ENCODE peak calls at places on chromosomes 5 and 9, in ten cellular contexts. Q is caudate nucleus, N is left lung, T is fibroblast of lung, M is neuronal stem cell, X is AG04450, R is Karpas-422, H is upper lobe of right lung, O is pancreas, G is GM23248. Z is an unnamed sample.

GRCh38 chr9:133701321-133701980 is 36.7 kb downstream of the SARDH start:
- DNase-seq in Q (no peak), N (peak; percentile 52), T (no peak), M (no peak), X (no peak), R (no peak), H (peak; percentile 62), O (peak; percentile 5), G (peak; percentile 43), Z (peak; percentile 45)

GRCh38 chr9:18348086-18348485 is 125.9 kb upstream of the ADAMTSL1 start:
- DNase-seq in Q (no peak), N (no peak), T (no peak), M (no peak), X (no peak), R (no peak), H (no peak), O (no peak), G (no peak), Z (no peak)

GRCh38 chr5:133407277-133407632 is 205.1 kb downstream of the FSTL4 start:
- DNase-seq in Q (no peak), N (no peak), T (no peak), M (no peak), X (no peak), R (no peak), H (no peak), O (no peak), G (no peak), Z (no peak)

GRCh38 chr5:125457617-125458016 is 711.2 kb upstream of the ZNF608 start:
- DNase-seq in Q (no peak), N (no peak), T (no peak), M (no peak), X (no peak), R (no peak), H (no peak), O (no peak), G (no peak), Z (no peak)

GRCh38 chr9:133733074-133733408 is 5.1 kb downstream of the SARDH start:
- DNase-seq in Q (no peak), N (no peak), T (no peak), M (no peak), X (no peak), R (no peak), H (no peak), O (no peak), G (peak; percentile 21), Z (no peak)

GRCh38 chr9:89550516-89550915 is 52.6 kb upstream of the SEMA4D start:
- DNase-seq in Q (no peak), N (no peak), T (no peak), M (no peak), X (no peak), R (no peak), H (no peak), O (no peak), G (no peak), Z (no peak)

GRCh38 chr5:4640793-4641192 is 499.3 kb upstream of the ADAMTS16 start:
- DNase-seq in Q (no peak), N (no peak), T (no peak), M (peak; percentile 21), X (no peak), R (no peak), H (no peak), O (no peak), G (peak; percentile 4), Z (no peak)

GRCh38 chr5:87787640-87788039 is 374.9 kb upstream of the CCNH start:
- DNase-seq in Q (no peak), N (no peak), T (no peak), M (peak; percentile 36), X (no peak), R (peak; percentile 31), H (no peak), O (no peak), G (no peak), Z (no peak)

GRCh38 chr5:174553556-174553955 is 170.8 kb upstream of the MSX2 start:
- DNase-seq in Q (no peak), N (peak; percentile 37), T (no peak), M (no peak), X (no peak), R (no peak), H (no peak), O (no peak), G (no peak), Z (no peak)

GRCh38 chr9:21326526-21327139 is 8.6 kb downstream of the KLHL9 start:
- DNase-seq in Q (no peak), N (no peak), T (peak; percentile 59), M (peak; percentile 35), X (no peak), R (peak; percentile 82), H (no peak), O (no peak), G (peak; percentile 72), Z (no peak)

GRCh38 chr5:57684299-57684702 is 201.7 kb upstream of the ACTBL2 start:
- DNase-seq in Q (no peak), N (no peak), T (no peak), M (no peak), X (no peak), R (no peak), H (no peak), O (no peak), G (no peak), Z (no peak)

GRCh38 chr5:59264641-59265245 is 628.8 kb downstream of the PDE4D start:
- DNase-seq in Q (no peak), N (no peak), T (no peak), M (no peak), X (no peak), R (no peak), H (no peak), O (no peak), G (no peak), Z (no peak)

GRCh38 chr5:168317521-168318147 is 26.2 kb downstream of the WWC1 start:
- DNase-seq in Q (no peak), N (no peak), T (peak; percentile 98), M (no peak), X (peak; percentile 96), R (no peak), H (no peak), O (no peak), G (peak; percentile 87), Z (no peak)

DNA sequence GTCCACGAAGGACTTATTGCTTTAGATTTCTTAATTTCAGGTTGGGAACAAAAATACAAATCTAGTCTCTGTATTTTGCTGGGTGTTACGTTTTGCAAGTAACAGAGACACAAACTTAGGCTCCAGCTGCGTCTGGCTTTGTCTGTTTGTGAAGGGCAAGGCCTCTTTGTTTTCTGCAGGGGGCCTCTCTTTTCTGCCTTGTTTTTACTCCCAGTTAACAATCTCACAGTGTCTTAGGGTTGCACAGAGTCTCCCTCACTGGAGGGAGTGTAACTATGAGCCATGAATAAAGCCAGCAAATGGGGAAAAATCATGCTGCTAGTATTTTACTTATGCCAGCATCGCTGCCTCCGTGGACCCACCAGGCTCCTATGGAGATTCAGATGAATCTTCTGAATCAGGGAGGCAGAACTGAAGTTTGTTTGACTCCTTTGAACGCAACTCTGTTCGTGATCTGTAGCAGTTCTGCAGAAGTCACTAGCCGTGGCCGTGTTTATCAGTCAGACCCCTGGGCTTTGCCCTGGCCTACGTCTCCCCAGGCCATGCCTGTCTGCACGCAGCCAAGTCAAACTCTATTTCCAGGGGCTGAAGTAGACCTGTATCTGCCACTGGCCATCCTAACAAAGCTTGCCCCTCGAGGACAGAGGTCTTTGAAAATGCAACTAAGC is 77.2 kb downstream of the ATP10B start:
- DNase-seq in Q (peak; percentile 55), N (no peak), T (no peak), M (peak; percentile 27), X (no peak), R (no peak), H (no peak), O (no peak), G (no peak), Z (no peak)
- H3K27ac ChIP-seq in Q (peak overlapping the region; percentile 95), N (no peak overlapping the region), T (no peak overlapping the region), M (no peak overlapping the region), X (no peak overlapping the region), R (no peak overlapping the region), H (no peak overlapping the region), O (no peak overlapping the region), G (no peak overlapping the region), Z (peak overlapping the region; percentile 93)

DNA sequence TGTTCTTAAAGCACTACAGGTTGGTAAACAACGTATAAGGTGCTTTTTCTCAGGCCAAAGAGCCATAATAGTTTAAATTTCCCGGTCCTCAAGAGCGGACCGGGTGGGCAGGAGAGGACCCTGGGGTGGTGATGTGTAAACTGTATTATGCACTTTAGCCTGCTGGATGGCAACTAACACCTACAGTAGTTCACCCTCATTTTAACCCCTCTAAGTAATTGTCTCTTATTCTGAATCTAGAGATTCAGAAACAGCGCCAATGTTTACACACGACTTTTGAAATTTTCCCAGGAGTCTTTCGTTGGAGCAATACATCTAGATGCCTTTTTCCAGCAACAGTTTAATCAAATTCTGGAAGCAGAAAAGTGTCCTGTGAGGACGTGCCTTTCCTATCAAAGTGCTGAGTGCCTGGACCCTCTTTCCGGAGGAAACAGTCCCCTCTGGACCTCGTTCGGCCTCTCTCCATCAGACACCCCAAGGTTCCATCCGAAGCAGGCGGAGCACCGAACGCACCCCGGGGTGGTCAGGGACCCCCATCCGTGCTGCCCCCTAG is 676 bp upstream of the OCLN start:
- DNase-seq in Q (no peak), N (no peak), T (no peak), M (no peak), X (no peak), R (no peak), H (no peak), O (no peak), G (no peak), Z (no peak)
- H3K27ac ChIP-seq in Q (peak overlapping the region; percentile 3), N (peak overlapping the region; percentile 90), T (no peak overlapping the region), M (no peak overlapping the region), X (no peak overlapping the region), R (no peak overlapping the region), H (peak overlapping the region; percentile 90), O (peak overlapping the region; percentile 100), G (no peak overlapping the region), Z (no peak overlapping the region)

DNA sequence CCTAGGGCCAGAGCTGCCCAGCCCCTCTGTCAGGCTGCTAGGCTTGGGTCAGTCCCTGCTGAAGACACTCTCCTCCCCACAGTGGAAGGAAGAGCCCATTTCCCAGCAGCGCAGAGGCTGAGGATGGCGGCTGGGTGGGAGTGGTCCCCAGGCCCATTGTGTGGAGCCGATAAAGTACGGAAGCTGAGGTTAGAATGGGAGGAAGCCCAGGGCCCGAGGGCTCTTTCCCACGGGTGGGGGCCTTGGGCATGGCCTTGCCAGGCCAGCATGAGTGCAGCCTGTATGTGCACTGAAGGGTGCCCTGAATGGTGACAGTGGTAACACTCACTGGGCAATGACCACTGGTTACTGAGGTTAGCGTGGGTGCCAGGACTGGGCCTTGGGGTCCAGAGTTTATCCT is 125.9 kb downstream of the RGS3 start:
- DNase-seq in Q (no peak), N (peak; percentile 81), T (no peak), M (no peak), X (no peak), R (no peak), H (no peak), O (no peak), G (no peak), Z (no peak)
- H3K27ac ChIP-seq in Q (no peak overlapping the region), N (no peak overlapping the region), T (no peak overlapping the region), M (no peak overlapping the region), X (no peak overlapping the region), R (no peak overlapping the region), H (peak overlapping the region; percentile 70), O (peak overlapping the region; percentile 30), G (no peak overlapping the region), Z (peak overlapping the region; percentile 42)

DNA sequence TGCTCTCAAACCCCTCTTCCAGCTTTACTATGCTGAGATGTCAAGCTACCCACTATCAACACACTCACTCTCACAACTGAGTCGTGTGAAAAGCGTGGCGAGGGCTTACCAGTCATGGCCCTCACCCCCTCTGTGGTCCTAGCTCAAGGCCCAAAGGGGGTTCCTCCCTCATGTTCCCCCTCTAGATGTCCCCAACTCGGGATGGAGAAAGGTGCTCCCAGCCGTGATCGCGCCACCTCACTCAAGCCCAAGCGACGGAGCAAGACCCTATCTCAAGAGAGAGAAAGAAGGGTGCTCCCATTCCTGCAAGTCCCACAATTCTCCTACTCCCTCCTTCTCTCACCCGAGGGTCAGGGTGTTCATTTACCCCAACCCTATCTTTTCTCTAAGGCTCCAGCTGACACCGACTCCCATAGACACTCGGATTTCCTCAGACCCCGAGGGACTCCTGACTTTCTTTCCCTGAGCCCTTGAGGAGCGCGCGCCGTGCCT is 547 bp downstream of the SLC38A9 start:
- DNase-seq in Q (no peak), N (no peak), T (no peak), M (no peak), X (no peak), R (no peak), H (no peak), O (no peak), G (peak; percentile 27), Z (no peak)
- H3K27ac ChIP-seq in Q (no peak overlapping the region), N (no peak overlapping the region), T (peak overlapping the region; percentile 44), M (no peak overlapping the region), X (peak overlapping the region; percentile 47), R (no peak overlapping the region), H (peak overlapping the region; percentile 77), O (peak overlapping the region; percentile 74), G (peak overlapping the region; percentile 43), Z (peak overlapping the region; percentile 66)